ENCODE peak calls at places on chromosomes 7 and 10, in five cellular contexts. E, L, S, Y and Z are unnamed samples.

GRCh38 chr7:66668112-66668511 is 39.4 kb downstream of the KCTD7 start:
- DNase-seq in Y (no peak), S (no peak), L (no peak), E (no peak), Z (no peak)

GRCh38 chr7:18895456-18895855 is 222.0 kb downstream of the TWIST1 start:
- DNase-seq in S (peak), L (no peak), Y (no peak), E (no peak), Z (peak)

GRCh38 chr10:125543796-125544195 is 139.2 kb downstream of the TEX36 start:
- DNase-seq in S (no peak), L (no peak), Y (no peak), E (no peak), Z (no peak)

GRCh38 chr7:128721376-128721775 is 17.8 kb upstream of the CALU start:
- DNase-seq in E (no peak), Y (no peak), L (no peak), S (no peak), Z (no peak)

GRCh38 chr7:44073664-44074348 is 8.4 kb upstream of the PGAM2 start:
- DNase-seq in S (peak), L (no peak), E (peak), Y (peak), Z (peak)

GRCh38 chr10:4241724-4242345 is 456.8 kb upstream of the KLF6 start:
- DNase-seq in E (peak), Y (no peak), L (peak), S (peak), Z (peak)

GRCh38 chr10:93703066-93703465 is 674 bp upstream of the FRA10AC1 start:
- DNase-seq in E (no peak), L (no peak), Y (no peak), S (peak), Z (peak)

GRCh38 chr10:5775705-5776104 is 37.5 kb downstream of the GDI2 start:
- DNase-seq in Y (no peak), E (no peak), L (no peak), S (no peak), Z (no peak)

GRCh38 chr7:138618933-138619332 is 82.2 kb downstream of the SVOPL start:
- DNase-seq in Y (no peak), L (no peak), S (no peak), E (no peak), Z (no peak)

GRCh38 chr7:41224063-41224763 is 478.7 kb downstream of the INHBA start:
- DNase-seq in E (peak), Y (no peak), L (no peak), S (peak), Z (peak)

GRCh38 chr7:127907110-127907509 is 124.1 kb downstream of the LRRC4 start:
- DNase-seq in Y (no peak), E (no peak), L (no peak), S (no peak), Z (no peak)

GRCh38 chr10:21194510-21194993 is 297.4 kb upstream of the NEBL start:
- DNase-seq in Y (no peak), S (no peak), E (peak), L (no peak), Z (no peak)

GRCh38 chr10:27568196-27569175 is 64.4 kb downstream of the RAB18 start:
- DNase-seq in S (no peak), E (no peak), Y (no peak), L (no peak), Z (peak)

GRCh38 chr10:18134921-18135320 is 5.3 kb upstream of the CACNB2 start:
- DNase-seq in E (no peak), S (no peak), L (no peak), Y (no peak), Z (no peak)

GRCh38 chr7:84705079-84705478 is 481.8 kb downstream of the SEMA3D start:
- DNase-seq in S (no peak), Y (no peak), L (no peak), E (no peak), Z (no peak)

GRCh38 chr10:128156999-128157755 is 31.0 kb upstream of the MKI67 start:
- DNase-seq in L (no peak), E (peak), Y (no peak), S (no peak), Z (no peak)

GRCh38 chr7:34759477-34760125 is 101.6 kb downstream of the NPSR1 start:
- DNase-seq in Y (no peak), E (peak), S (peak), L (peak), Z (peak)

GRCh38 chr10:74118794-74119193 is 31.8 kb downstream of the AP3M1 start:
- DNase-seq in E (no peak), L (no peak), S (no peak), Y (no peak), Z (no peak)

GRCh38 chr10:17510242-17510908 is 56.0 kb upstream of the ST8SIA6 start:
- DNase-seq in L (no peak), E (no peak), S (no peak), Y (peak), Z (no peak)

GRCh38 chr10:47020491-47020890 is 109.3 kb downstream of the PTPN20 start:
- DNase-seq in Y (peak), L (no peak), S (peak), E (no peak), Z (peak)

GRCh38 chr7:45865594-45866410 is 7.1 kb downstream of the CCDC201 start:
- DNase-seq in S (peak), E (no peak), Y (no peak), L (no peak), Z (no peak)

GRCh38 chr7:108004220-108005142 is 1.5 kb upstream of the LAMB1 start:
- DNase-seq in Y (peak), L (peak), E (peak), S (peak), Z (peak)

GRCh38 chr7:30163231-30163894 is 28.6 kb downstream of the MTURN start:
- DNase-seq in Y (peak), L (no peak), S (no peak), E (no peak), Z (no peak)

GRCh38 chr7:100221767-100222444 is 2.2 kb downstream of the PVRIG start:
- DNase-seq in L (no peak), Y (no peak), E (no peak), S (no peak), Z (no peak)

GRCh38 chr7:149238051-149238450 is 1.4 kb upstream of the ZNF212 start:
- DNase-seq in S (peak), Y (no peak), E (peak), L (no peak), Z (no peak)

GRCh38 chr10:131997366-131998049 is 15.8 kb upstream of the BNIP3 start:
- DNase-seq in E (peak), L (peak), S (peak), Y (no peak), Z (peak)

GRCh38 chr7:81929386-81929785 is 159.5 kb upstream of the HGF start:
- DNase-seq in S (peak), Y (no peak), E (no peak), L (no peak), Z (no peak)

GRCh38 chr10:75136346-75136745 is 24.9 kb downstream of the SAMD8 start:
- DNase-seq in E (no peak), L (no peak), Y (no peak), S (no peak), Z (no peak)

GRCh38 chr10:121935702-121936101 is 7.9 kb upstream of the ATE1 start:
- DNase-seq in L (no peak), Y (no peak), E (no peak), S (no peak), Z (no peak)

GRCh38 chr7:54831644-54832095 is 72.7 kb upstream of the SEC61G start:
- DNase-seq in E (peak), L (no peak), S (no peak), Y (no peak), Z (no peak)

GRCh38 chr7:44145969-44146897 is 5.1 kb upstream of the MYL7 start:
- DNase-seq in S (peak), E (peak), L (peak), Y (peak), Z (peak)

GRCh38 chr7:125516194-125516593 is 586.6 kb upstream of the POT1 start:
- DNase-seq in S (no peak), E (no peak), L (no peak), Y (no peak), Z (no peak)

DNA sequence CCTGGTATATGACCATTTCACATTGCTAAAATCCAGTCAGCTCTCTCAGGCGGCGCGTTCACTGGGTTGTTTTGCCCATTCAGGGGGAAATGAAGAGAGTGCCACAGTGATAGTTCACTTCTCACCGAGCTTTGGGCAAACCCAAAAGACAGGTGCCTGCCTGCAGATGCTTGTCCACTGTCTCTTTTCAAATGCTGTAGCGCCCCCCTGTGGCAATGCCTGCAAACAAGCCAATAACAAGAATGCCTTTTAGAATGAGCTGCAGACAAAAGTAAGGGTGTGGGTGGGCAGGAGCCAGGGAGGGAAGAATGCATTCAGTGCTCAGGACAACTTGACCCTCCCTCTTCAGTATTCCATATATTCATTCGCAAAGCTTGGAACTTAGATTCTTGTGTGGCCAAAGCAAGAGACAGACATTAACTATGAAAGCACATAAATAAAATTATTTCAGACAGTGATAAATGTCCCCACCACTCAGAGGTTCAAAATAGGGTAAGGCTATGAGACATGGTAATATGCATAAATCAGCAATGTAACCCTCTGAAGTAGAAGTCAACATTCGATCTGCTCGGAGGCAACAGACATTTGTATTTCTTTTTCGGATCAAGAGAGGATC is 86.9 kb downstream of the JAZF1 start:
- DNase-seq in Y (peak), E (peak), L (peak), S (peak), Z (peak)
- TF ChIP-seq CTCF in Y (peak), E (peak), L (peak), S (peak), Z (peak)

GRCh38 chr10:44878704-44879530 is 32.2 kb upstream of the TMEM72 start:
- DNase-seq in S (peak), L (peak), Y (peak), E (peak), Z (peak)
- TF ChIP-seq CTCF in S (no peak), L (peak), Y (no peak), E (no peak), Z (peak)

GRCh38 chr7:101558742-101559325 is 70.3 kb downstream of the MYL10 start:
- DNase-seq in L (no peak), Y (peak), S (no peak), E (no peak), Z (no peak)
- TF ChIP-seq CTCF in L (no peak), Y (no peak), S (no peak), E (no peak), Z (no peak)

GRCh38 chr10:116268976-116269375 is 4.0 kb downstream of the GFRA1 start:
- DNase-seq in L (no peak), Y (no peak), E (no peak), S (no peak), Z (no peak)
- TF ChIP-seq CTCF in L (no peak), Y (no peak), E (no peak), S (no peak), Z (no peak)